ENCODE peak calls at places on chromosomes 2 and 18, in five cellular contexts. J is NCI-H2029 treated with DMSO at 0.1 percent for 48 hours; H is GM23248; Z is H9; U is activated T-helper 1 cell treated with anti-CD3 and anti-CD28 coated beads, Interleukin-2, amount 50 U/mL, for 16 hours. Q is an unnamed sample.

GRCh38 chr2:196403471-196403870 is 232.1 kb upstream of the STK17B start:
- DNase-seq in Z (no peak), J (no peak), U (no peak), H (peak), Q (no peak)

GRCh38 chr2:160145471-160145870 is 54.6 kb downstream of the ITGB6 start:
- DNase-seq in U (no peak), Z (no peak), J (no peak), H (no peak), Q (no peak)

GRCh38 chr2:68384485-68385107 is 19.5 kb downstream of the PLEK start:
- DNase-seq in Z (no peak), J (no peak), U (no peak), H (no peak), Q (no peak)

GRCh38 chr2:10575566-10576300 is 114.0 kb downstream of the NOL10 start:
- DNase-seq in Z (no peak), U (no peak), H (peak), J (no peak), Q (no peak)

GRCh38 chr2:195648780-195649179 is 8.2 kb upstream of the SLC39A10 start:
- DNase-seq in Z (no peak), J (no peak), H (peak), U (no peak), Q (no peak)

GRCh38 chr2:224885836-224886547 is 156.3 kb downstream of the DOCK10 start:
- DNase-seq in Z (no peak), J (no peak), H (peak), U (no peak), Q (no peak)

GRCh38 chr2:98867539-98868309 is 68.3 kb downstream of the CRACDL start:
- DNase-seq in U (no peak), Z (no peak), J (no peak), H (peak), Q (no peak)

GRCh38 chr18:3450358-3451107 is 561 bp downstream of the TGIF1 start:
- DNase-seq in H (peak), U (peak), Z (no peak), J (no peak), Q (peak)